ENCODE peak calls at places on chromosomes 3 and 15, in seven cellular contexts. D is mammary epithelial cell; C is CD8-positive, alpha-beta memory T cell; X is Panc1; P is astrocyte of the spinal cord; H is choroid plexus epithelial cell; S is body of pancreas. J is an unnamed sample.

GRCh38 chr15:52491460-52491859 is 37.2 kb downstream of the MYO5A start:
- DNase-seq in D (no peak), C (no peak), X (no peak), P (peak), H (no peak), S (no peak), J (peak)

GRCh38 chr15:71784719-71785118 is 25.6 kb upstream of the NR2E3 start:
- DNase-seq in D (no peak), C (no peak), X (no peak), P (no peak), H (no peak), S (no peak), J (no peak)

GRCh38 chr15:101313041-101313761 is 18.2 kb upstream of the SNRPA1 start:
- DNase-seq in D (no peak), C (no peak), X (no peak), P (no peak), H (no peak), S (peak), J (no peak)

GRCh38 chr15:25243800-25244097 is 195.1 kb downstream of the UBE3A start:
- DNase-seq in D (no peak), C (no peak), X (no peak), P (no peak), H (no peak), S (peak), J (no peak)

GRCh38 chr15:71747128-71748083 is 62.9 kb upstream of the NR2E3 start:
- DNase-seq in D (peak), C (no peak), X (peak), P (peak), H (peak), S (no peak), J (peak)

GRCh38 chr15:62431806-62432205 is 266.7 kb upstream of the C2CD4B start:
- DNase-seq in D (no peak), C (no peak), X (no peak), P (no peak), H (no peak), S (no peak), J (no peak)

GRCh38 chr3:20575153-20575552 is 389.1 kb upstream of the SGO1 start:
- DNase-seq in D (peak), C (no peak), X (no peak), P (peak), H (peak), S (no peak), J (peak)

GRCh38 chr15:58014040-58014439 is 51.5 kb downstream of the ALDH1A2 start:
- DNase-seq in D (no peak), C (no peak), X (no peak), P (no peak), H (no peak), S (no peak), J (no peak)

GRCh38 chr3:132417695-132418520 is 606 bp downstream of the DNAJC13 start:
- DNase-seq in D (peak), C (peak), X (no peak), P (peak), H (peak), S (peak), J (peak)

GRCh38 chr3:124780767-124781485 is 50.7 kb downstream of the UMPS start:
- DNase-seq in D (no peak), C (no peak), X (no peak), P (peak), H (peak), S (no peak), J (peak)

GRCh38 chr15:98231696-98232440 is 271.4 kb downstream of the ARRDC4 start:
- DNase-seq in D (peak), C (no peak), X (no peak), P (no peak), H (peak), S (no peak), J (no peak)

GRCh38 chr3:24725514-24726255 is 231.0 kb upstream of the THRB start:
- DNase-seq in D (peak), C (no peak), X (no peak), P (no peak), H (no peak), S (no peak), J (no peak)

GRCh38 chr15:88630141-88630721 is 8.6 kb upstream of the ISG20 start:
- DNase-seq in D (peak), C (no peak), X (no peak), P (no peak), H (no peak), S (no peak), J (no peak)

GRCh38 chr3:146218880-146219866 is 31.7 kb downstream of the PLSCR4 start:
- DNase-seq in D (no peak), C (peak), X (no peak), P (peak), H (peak), S (peak), J (peak)

GRCh38 chr3:99246010-99246654 is 344.6 kb upstream of the DCBLD2 start:
- DNase-seq in D (peak), C (no peak), X (no peak), P (peak), H (peak), S (no peak), J (peak)

GRCh38 chr3:139522421-139522820 is 17.1 kb downstream of the RBP1 start:
- DNase-seq in D (no peak), C (no peak), X (no peak), P (no peak), H (no peak), S (no peak), J (no peak)

GRCh38 chr15:65896231-65896630 is 26.9 kb downstream of the RAB11A start:
- DNase-seq in D (no peak), C (no peak), X (no peak), P (no peak), H (peak), S (no peak), J (peak)

GRCh38 chr15:73538563-73539211 is 94.5 kb downstream of the NPTN start:
- DNase-seq in D (no peak), C (no peak), X (no peak), P (no peak), H (no peak), S (no peak), J (no peak)

GRCh38 chr3:190697901-190698300 is 164.6 kb downstream of the GMNC start:
- DNase-seq in D (peak), C (no peak), X (no peak), P (peak), H (peak), S (no peak), J (peak)

GRCh38 chr3:154431043-154431442 is 1.1 kb upstream of the GPR149 start:
- DNase-seq in D (no peak), C (no peak), X (no peak), P (no peak), H (no peak), S (no peak), J (no peak)

GRCh38 chr3:154430014-154430413 is at the start of gene GPR149:
- DNase-seq in D (peak), C (no peak), X (no peak), P (no peak), H (no peak), S (no peak), J (no peak)

GRCh38 chr3:154422694-154423093 is 7.3 kb downstream of the GPR149 start:
- DNase-seq in D (no peak), C (no peak), X (no peak), P (no peak), H (no peak), S (no peak), J (no peak)

GRCh38 chr3:154427685-154428291 is 2.2 kb downstream of the GPR149 start:
- DNase-seq in D (no peak), C (no peak), X (no peak), P (no peak), H (no peak), S (no peak), J (no peak)

DNA sequence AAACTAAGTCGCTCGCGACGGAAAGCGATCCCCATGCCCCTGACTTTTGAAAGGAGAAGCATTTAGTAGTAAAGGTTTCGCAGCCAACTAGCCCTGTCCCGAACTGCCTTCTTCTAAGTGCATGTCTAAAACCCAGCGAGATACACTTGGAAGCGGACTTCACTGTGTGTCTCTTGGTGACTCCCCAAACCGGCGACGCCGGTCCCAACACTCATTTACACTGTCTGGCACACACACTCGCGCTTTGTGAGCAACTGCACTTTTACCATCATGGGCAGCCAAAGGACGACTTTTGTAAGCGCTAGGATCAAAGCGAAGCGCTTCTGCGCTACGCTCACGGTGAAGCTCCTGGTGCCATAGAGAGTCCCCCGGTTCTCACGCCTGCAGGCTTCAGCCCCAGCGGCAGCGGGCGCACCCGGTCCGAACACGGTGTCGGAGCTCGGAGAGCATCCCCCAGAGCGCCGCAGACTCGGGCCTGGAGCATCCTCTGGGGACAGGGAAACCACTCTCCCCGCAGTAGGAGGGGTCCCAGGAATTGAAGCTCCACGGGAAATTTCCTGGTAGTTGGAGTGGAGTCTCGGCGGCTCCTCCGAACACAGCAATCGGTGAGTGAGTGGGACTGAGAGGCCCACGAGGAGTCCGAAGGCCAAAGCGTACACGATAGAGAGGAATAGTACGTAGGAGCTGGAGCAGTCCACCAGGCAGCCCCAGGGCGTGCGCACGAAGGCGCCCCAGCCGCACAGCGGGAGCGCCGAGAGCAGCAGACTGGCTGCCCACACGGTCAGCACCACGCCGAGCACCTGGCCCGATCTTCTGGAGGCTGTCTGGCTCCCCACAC is 1.4 kb downstream of the GPR149 start:
- DNase-seq in D (no peak), C (no peak), X (no peak), P (no peak), H (no peak), S (no peak), J (peak)
- H3K4me3 ChIP-seq in D (no peak), C (no peak), X (peak), P (peak), H (no peak), S (no peak), J (peak)

GRCh38 chr3:46950661-46951241 is 25.8 kb downstream of the CCDC12 start:
- DNase-seq in D (no peak), C (no peak), X (no peak), P (no peak), H (no peak), S (no peak), J (no peak)

GRCh38 chr3:46950177-46950576 is 26.4 kb downstream of the CCDC12 start:
- DNase-seq in D (no peak), C (no peak), X (no peak), P (no peak), H (no peak), S (no peak), J (no peak)

GRCh38 chr3:46947981-46948791 is 28.4 kb downstream of the CCDC12 start:
- DNase-seq in D (peak), C (peak), X (no peak), P (no peak), H (peak), S (peak), J (no peak)

GRCh38 chr3:46947545-46947899 is 29.0 kb downstream of the CCDC12 start:
- DNase-seq in D (no peak), C (no peak), X (no peak), P (no peak), H (no peak), S (no peak), J (no peak)

GRCh38 chr3:46948830-46949671 is 27.5 kb downstream of the CCDC12 start:
- DNase-seq in D (no peak), C (no peak), X (no peak), P (no peak), H (no peak), S (peak), J (no peak)
- H3K4me3 ChIP-seq in D (no peak), C (peak), X (no peak), P (no peak), H (no peak), S (no peak), J (no peak)

DNA sequence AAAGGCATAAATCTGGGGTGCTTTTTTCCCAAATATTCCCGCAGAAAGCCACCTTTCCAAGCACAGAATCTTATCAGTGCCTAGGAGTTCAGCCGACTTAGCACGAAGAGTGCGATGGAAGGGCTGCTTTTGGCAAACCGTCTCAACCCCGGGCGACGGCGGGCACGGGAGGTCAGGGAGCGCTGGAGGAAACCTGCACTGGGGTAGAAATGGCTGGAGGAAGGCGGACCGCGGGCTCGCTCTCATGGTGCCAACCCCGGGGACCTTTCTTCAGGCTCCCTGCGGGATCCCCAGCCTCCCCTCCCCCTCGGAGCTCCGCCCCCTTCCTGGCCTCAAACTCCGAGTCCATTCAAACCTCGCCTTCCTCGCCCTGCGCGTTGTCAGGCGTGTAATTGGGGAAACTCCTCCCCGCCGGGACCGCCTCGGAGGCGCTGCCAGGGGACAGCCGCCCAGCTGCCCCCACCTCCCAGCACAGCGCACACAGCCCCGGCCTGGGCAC is at the start of gene GABRG3:
- DNase-seq in D (no peak), C (no peak), X (no peak), P (no peak), H (no peak), S (no peak), J (no peak)
- H3K4me3 ChIP-seq in D (no peak), C (no peak), X (no peak), P (peak), H (no peak), S (no peak), J (no peak)

GRCh38 chr3:112304611-112305010 is 10.6 kb upstream of the SLC9C1 start:
- DNase-seq in D (no peak), C (no peak), X (no peak), P (peak), H (peak), S (no peak), J (peak)
- H3K4me3 ChIP-seq in D (no peak), C (peak), X (no peak), P (no peak), H (peak), S (no peak), J (peak)

GRCh38 chr3:134376385-134376765 is 2.1 kb upstream of the AMOTL2 start:
- DNase-seq in D (no peak), C (no peak), X (no peak), P (no peak), H (no peak), S (no peak), J (no peak)

GRCh38 chr3:134373942-134374790 is at the start of gene AMOTL2:
- DNase-seq in D (peak), C (no peak), X (peak), P (peak), H (peak), S (peak), J (peak)

GRCh38 chr3:134375542-134376384 is 1.5 kb upstream of the AMOTL2 start:
- DNase-seq in D (no peak), C (no peak), X (no peak), P (no peak), H (no peak), S (no peak), J (no peak)

GRCh38 chr3:134373278-134373941 is 837 bp downstream of the AMOTL2 start:
- DNase-seq in D (peak), C (no peak), X (no peak), P (peak), H (peak), S (peak), J (peak)

GRCh38 chr3:134374791-134375541 is 719 bp upstream of the AMOTL2 start:
- DNase-seq in D (peak), C (no peak), X (no peak), P (no peak), H (peak), S (peak), J (no peak)
- H3K4me3 ChIP-seq in D (peak), C (peak), X (peak), P (peak), H (peak), S (peak), J (peak)

DNA sequence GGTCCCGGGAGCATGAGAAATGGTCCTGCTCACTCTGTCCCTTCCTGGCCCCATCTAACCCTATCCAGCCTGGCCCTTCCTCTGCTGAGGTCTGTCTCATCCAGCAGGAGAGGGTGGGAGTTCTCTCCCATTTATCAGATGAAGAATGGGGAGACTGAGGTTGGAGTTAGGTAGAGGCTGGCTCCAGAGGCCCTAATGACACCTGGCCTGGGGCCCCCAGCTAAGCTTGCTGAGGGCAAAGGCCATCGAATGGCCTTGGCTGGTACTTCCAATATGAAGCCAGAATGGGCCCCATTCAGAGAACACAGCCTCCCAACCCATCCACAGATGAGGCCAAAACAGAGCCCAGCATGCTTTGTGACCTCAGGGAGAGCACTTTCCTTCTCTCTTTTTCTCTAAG is 1.4 kb downstream of the CAMK1 start:
- DNase-seq in D (no peak), C (no peak), X (no peak), P (no peak), H (no peak), S (no peak), J (no peak)
- H3K4me3 ChIP-seq in D (no peak), C (no peak), X (no peak), P (no peak), H (no peak), S (no peak), J (peak)

GRCh38 chr3:183449791-183450190 is 21.4 kb upstream of the MCF2L2 start:
- DNase-seq in D (no peak), C (no peak), X (no peak), P (no peak), H (no peak), S (no peak), J (no peak)
- H3K4me3 ChIP-seq in D (no peak), C (no peak), X (no peak), P (no peak), H (no peak), S (no peak), J (no peak)

GRCh38 chr15:70375586-70375985 is 277.9 kb upstream of the TLE3 start:
- DNase-seq in D (no peak), C (no peak), X (no peak), P (no peak), H (no peak), S (no peak), J (no peak)

GRCh38 chr15:70375006-70375409 is 277.3 kb upstream of the TLE3 start:
- DNase-seq in D (peak), C (no peak), X (no peak), P (peak), H (no peak), S (no peak), J (peak)

GRCh38 chr15:70376929-70377691 is 279.4 kb upstream of the TLE3 start:
- DNase-seq in D (peak), C (no peak), X (no peak), P (peak), H (peak), S (peak), J (peak)

GRCh38 chr15:70378126-70379031 is 280.7 kb upstream of the TLE3 start:
- DNase-seq in D (no peak), C (no peak), X (no peak), P (no peak), H (no peak), S (no peak), J (no peak)

GRCh38 chr15:70376031-70376928 is 278.6 kb upstream of the TLE3 start:
- DNase-seq in D (no peak), C (no peak), X (no peak), P (no peak), H (no peak), S (no peak), J (no peak)
- H3K4me3 ChIP-seq in D (no peak), C (no peak), X (peak), P (no peak), H (no peak), S (no peak), J (peak)

GRCh38 chr3:52070724-52071621 is 14.6 kb upstream of the DUSP7 start:
- DNase-seq in D (no peak), C (no peak), X (no peak), P (no peak), H (no peak), S (no peak), J (no peak)

GRCh38 chr3:52072020-52072419 is 15.6 kb upstream of the DUSP7 start:
- DNase-seq in D (no peak), C (no peak), X (no peak), P (no peak), H (no peak), S (no peak), J (no peak)

GRCh38 chr3:52073490-52073889 is 17.1 kb upstream of the DUSP7 start:
- DNase-seq in D (no peak), C (no peak), X (no peak), P (no peak), H (no peak), S (no peak), J (no peak)

GRCh38 chr3:52069891-52070290 is 13.5 kb upstream of the DUSP7 start:
- DNase-seq in D (no peak), C (no peak), X (no peak), P (no peak), H (no peak), S (no peak), J (peak)

GRCh38 chr3:52072471-52072870 is 16.1 kb upstream of the DUSP7 start:
- DNase-seq in D (no peak), C (no peak), X (no peak), P (no peak), H (no peak), S (no peak), J (no peak)
- H3K4me3 ChIP-seq in D (no peak), C (no peak), X (no peak), P (no peak), H (no peak), S (no peak), J (no peak)

GRCh38 chr3:160402249-160403027 is 3.0 kb downstream of the SMC4 start:
- DNase-seq in D (no peak), C (no peak), X (no peak), P (peak), H (peak), S (no peak), J (no peak)

GRCh38 chr3:160403796-160404510 is 4.5 kb downstream of the SMC4 start:
- DNase-seq in D (peak), C (no peak), X (no peak), P (peak), H (peak), S (no peak), J (peak)

GRCh38 chr3:160400631-160401150 is 1.2 kb downstream of the SMC4 start:
- DNase-seq in D (peak), C (peak), X (no peak), P (no peak), H (no peak), S (peak), J (peak)

GRCh38 chr3:160401301-160402095 is 2.0 kb downstream of the SMC4 start:
- DNase-seq in D (peak), C (no peak), X (no peak), P (peak), H (peak), S (no peak), J (peak)

GRCh38 chr3:160403028-160403545 is 3.6 kb downstream of the SMC4 start:
- DNase-seq in D (peak), C (no peak), X (no peak), P (peak), H (peak), S (no peak), J (peak)
- H3K4me3 ChIP-seq in D (peak), C (peak), X (peak), P (peak), H (peak), S (no peak), J (peak)